ENCODE peak calls at places on chromosomes 12 and 14, in four cellular contexts. T, M, A and P are unnamed samples.

GRCh38 chr12:62190921-62191746 is 69.1 kb upstream of the USP15 start:
- DNase-seq in T (no peak), M (peak), A (no peak), P (no peak)

GRCh38 chr12:40717576-40717975 is 25.3 kb downstream of the CNTN1 start:
- DNase-seq in A (no peak), T (no peak), M (no peak), P (no peak)

GRCh38 chr14:33704486-33704885 is 246.4 kb downstream of the EGLN3 start:
- DNase-seq in A (no peak), M (no peak), T (no peak), P (no peak)

GRCh38 chr12:23834076-23834475 is 115.4 kb downstream of the SOX5 start:
- DNase-seq in T (no peak), M (peak), A (no peak), P (no peak)

GRCh38 chr12:109247831-109248654 is 61.0 kb downstream of the FOXN4 start:
- DNase-seq in T (peak), A (no peak), M (no peak), P (peak)

GRCh38 chr14:77562681-77563080 is 53.8 kb downstream of the SPTLC2 start:
- DNase-seq in A (peak), T (no peak), M (peak), P (no peak)

GRCh38 chr14:67814826-67815225 is 1.6 kb downstream of the ZFYVE26 start:
- DNase-seq in M (no peak), A (no peak), T (no peak), P (no peak)

GRCh38 chr12:34301251-34302130 is 279.2 kb downstream of the ALG10 start:
- DNase-seq in T (no peak), A (no peak), M (no peak), P (no peak)

DNA sequence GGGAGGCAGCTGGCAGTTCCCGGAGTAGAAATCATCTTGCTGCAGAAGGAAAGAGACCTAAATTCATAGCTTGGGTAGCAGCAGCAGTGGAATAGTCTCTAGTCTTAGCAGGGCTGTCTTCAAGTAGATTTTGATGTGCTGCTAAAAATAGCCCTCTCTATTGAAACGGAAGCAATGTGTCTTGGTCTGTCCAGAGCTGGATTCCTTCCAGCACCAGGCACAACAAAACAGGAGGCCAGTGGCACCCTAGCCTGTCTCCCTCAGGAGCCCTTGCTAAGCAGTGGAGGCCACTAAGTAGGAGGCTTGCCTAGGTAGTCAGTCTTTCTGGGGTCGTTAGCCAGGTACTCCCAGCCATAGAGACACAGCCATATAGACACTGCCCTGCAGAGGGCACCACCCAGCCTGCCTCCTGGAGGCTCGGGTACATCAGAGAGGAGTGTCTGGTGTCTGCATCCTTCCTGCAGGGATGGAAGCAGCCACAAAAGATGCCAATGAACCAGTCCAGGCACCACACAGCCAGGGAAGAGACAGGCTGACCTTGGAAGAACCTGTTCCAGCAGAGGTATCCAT is 97.5 kb downstream of the CRACR2A start:
- DNase-seq in T (no peak), M (no peak), A (no peak), P (no peak)
- TF ChIP-seq CTCF in T (peak), M (peak), A (peak), P (no peak)

DNA sequence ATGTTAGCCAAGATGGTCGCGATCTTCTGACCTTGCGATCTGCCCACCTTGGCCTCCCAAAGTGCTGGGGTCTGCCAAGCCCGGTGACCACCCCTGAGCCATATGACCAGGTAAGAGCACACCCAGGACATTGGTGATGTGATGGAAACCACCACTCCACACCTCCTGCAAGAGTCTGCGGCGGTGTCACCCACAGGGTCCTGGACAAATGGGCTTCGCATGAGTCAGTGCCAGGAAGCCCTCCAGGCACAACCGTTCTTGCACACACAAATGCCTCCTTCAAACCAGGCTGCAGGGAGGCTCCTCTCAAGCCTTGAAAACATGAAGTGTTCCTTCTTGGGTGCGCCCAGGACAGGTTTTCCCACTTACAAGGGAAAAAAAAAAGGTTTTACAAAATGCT is 16.6 kb downstream of the PITPNM2 start:
- DNase-seq in M (no peak), T (no peak), A (no peak), P (no peak)
- TF ChIP-seq CTCF in M (no peak), T (no peak), A (no peak), P (no peak)

GRCh38 chr14:96567289-96567899 is 65.2 kb downstream of the PAPOLA start:
- DNase-seq in T (no peak), M (peak), A (peak), P (no peak)
- TF ChIP-seq CTCF in T (peak), M (peak), A (peak), P (peak)

DNA sequence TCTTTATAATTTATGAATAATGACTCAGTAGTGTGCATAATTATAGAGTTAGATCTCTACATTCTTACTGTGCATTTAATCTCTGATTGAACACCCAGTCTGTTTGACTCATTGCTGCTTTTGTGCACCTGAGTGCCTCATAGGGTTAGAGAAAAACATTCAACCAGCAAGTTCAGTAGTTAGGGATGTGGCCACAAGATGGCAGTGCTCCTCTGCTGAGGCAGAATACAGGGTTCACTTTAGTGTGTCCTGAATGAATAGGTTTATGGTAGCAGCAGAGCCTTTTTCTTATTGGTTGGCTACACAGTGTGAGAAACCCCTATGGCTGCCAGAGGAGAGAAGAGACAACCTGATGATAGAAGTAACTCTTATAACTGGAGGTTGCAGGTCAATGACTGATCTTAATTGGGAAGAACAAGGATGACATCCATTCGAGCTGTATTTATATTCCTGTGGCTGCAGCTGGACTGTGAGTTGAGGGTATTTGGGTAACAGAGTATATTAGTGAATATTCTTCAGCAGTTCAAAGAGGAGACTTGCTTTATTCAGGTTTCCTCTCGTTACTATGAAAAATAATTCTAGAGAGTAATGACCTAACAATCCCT is 194.9 kb upstream of the OR4E1 start:
- DNase-seq in M (peak), A (peak), T (peak), P (peak)
- TF ChIP-seq CTCF in M (peak), A (peak), T (peak), P (no peak)

DNA sequence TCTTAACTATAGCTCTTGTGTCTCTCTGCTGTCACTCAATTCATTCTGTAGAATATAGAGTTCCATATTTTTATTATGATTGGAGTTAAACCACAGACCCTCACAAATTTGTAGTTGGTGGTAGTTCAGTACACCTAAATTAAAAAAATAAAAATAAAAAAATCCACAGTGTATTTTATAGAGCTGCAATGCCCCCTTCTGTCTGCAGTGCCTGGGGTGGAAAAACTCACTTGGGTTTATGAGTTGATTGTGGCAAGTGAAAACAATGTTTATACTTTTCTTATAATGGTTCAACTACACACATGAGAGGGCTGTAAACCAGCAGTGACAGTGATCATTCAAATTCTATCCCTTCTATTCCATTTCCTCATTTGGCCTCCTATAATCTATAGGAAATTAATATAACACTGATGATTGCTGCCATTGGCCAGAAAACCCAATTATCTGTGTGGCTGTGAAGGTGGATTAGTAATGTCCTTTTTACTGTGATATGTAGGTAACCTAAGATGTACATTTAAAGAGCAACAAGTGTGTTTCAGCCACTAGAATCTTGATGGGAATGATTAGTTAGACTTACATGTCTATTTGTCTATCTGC is 166.9 kb upstream of the LRIG3 start:
- DNase-seq in A (peak), M (peak), T (peak), P (no peak)
- TF ChIP-seq CTCF in A (peak), M (peak), T (peak), P (peak)

GRCh38 chr12:111034911-111035577 is 114.7 kb upstream of the MYL2 start:
- DNase-seq in A (no peak), T (no peak), M (no peak), P (no peak)

GRCh38 chr12:111034148-111034910 is 114.0 kb upstream of the MYL2 start:
- DNase-seq in A (no peak), M (no peak), T (no peak), P (no peak)

GRCh38 chr12:111035578-111036301 is 115.4 kb upstream of the MYL2 start:
- DNase-seq in A (no peak), M (no peak), T (no peak), P (no peak)

GRCh38 chr12:111031956-111032919 is 111.9 kb upstream of the MYL2 start:
- DNase-seq in M (no peak), A (no peak), T (no peak), P (no peak)

GRCh38 chr12:111033281-111034147 is 113.1 kb upstream of the MYL2 start:
- DNase-seq in A (no peak), T (no peak), M (no peak), P (no peak)
- TF ChIP-seq CTCF in A (peak), T (no peak), M (no peak), P (no peak)

DNA sequence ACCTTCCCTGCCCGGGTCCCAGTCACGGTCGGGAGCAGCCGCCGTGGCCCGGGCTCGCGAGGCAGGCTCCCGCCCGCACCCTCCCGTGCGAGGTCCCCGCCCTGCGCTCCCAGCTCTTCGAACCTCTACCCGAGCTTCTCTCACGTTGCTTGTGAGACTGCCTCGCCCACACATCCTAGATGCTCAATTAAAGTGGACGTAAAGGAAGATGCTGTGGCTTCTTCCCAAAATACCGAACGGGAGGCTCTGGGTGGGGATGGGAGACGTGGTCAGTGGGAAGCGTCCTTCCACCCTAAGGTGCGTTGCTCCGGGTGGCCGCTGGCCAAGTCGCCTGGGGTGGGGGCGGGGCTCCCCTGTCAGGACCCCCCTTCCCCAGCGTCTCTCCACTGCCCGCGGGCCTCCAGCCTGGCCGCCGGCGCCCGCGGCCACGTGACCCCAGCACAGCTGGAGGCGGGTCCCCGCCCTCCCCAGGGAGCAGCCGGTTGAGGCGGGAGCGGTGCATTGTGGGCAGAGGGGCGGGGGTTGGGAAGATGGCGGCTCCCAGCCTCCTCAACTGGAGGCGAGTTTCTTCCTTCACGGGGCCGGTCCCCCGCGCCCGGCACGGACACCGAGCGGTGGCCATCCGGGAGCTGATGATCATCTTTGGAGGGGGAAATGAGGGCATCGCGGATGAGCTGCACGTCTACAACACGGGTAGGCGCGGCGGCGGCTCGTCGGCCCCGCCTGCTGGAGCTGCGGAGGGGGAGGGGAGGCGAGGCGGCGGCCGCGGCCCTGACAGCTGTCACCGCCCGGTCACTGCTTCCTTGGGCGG is at the start of gene HCFC2:
- DNase-seq in M (peak), T (peak), A (peak), P (peak)
- TF ChIP-seq CTCF in M (no peak), T (no peak), A (no peak), P (no peak)

DNA sequence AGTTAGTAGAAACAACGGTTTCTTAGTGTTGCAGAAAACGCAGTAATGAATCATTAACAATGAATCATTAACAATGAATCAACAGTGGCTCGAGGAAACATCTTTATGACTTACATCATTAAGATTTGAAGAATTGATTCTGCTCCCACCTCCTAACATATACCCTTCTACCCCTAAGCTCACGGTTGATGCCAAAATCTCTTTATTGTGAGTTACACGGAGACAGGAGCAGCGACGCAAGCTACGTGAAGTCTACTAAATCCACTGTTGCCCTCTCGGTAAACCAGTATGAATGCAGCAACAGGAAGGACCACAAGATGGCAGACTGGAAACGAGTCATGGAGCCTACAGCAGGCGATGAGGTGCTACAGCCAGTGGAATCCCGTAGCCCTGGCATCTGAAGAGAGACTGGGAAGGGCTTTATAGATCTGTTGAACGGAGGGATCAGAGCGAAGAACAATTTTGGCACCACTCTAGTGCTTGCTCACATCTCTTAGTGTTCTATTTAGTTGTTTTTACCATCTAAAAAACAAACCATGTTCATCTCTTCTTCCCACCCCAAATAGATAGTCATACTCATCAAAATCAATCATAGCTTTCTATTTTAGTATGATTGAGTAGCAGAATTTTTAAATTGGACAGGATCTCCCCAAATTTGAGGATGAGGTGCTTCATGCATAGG is 332.7 kb downstream of the DUSP6 start:
- DNase-seq in T (peak), A (peak), M (peak), P (peak)
- TF ChIP-seq CTCF in T (peak), A (peak), M (peak), P (peak)

GRCh38 chr14:101889898-101890297 is 74.5 kb upstream of the DYNC1H1 start:
- DNase-seq in A (peak), T (peak), M (no peak), P (no peak)
- TF ChIP-seq CTCF in A (no peak), T (no peak), M (no peak), P (no peak)